ENCODE peak calls at places on chromosomes 16 and 17, in six cellular contexts. Z is NCI-H1092; T is GM10248; B is activated CD8-positive, alpha-beta memory T cell treated with anti-CD3 and anti-CD28 coated beads for 48 hours; K is CD4-positive, CD25-positive, alpha-beta regulatory T cell; Y is Caki2. P is an unnamed sample.

GRCh38 chr16:73020409-73020884 is 27.5 kb downstream of the ZFHX3 start:
- DNase-seq in B (no peak), Z (peak), Y (peak), T (no peak), K (no peak), P (no peak)

GRCh38 chr16:75074920-75075687 is 41.5 kb downstream of the LDHD start:
- DNase-seq in B (peak), Z (no peak), Y (no peak), K (peak), T (peak), P (peak)

GRCh38 chr17:19753049-19753444 is 4.9 kb upstream of the ALDH3A1 start:
- DNase-seq in B (no peak), K (no peak), Z (no peak), Y (peak), T (no peak), P (no peak)

GRCh38 chr17:80696456-80696855 is 151.8 kb downstream of the RPTOR start:
- DNase-seq in Y (no peak), Z (no peak), K (no peak), B (no peak), T (no peak), P (no peak)

GRCh38 chr17:1351967-1352366 is 48.1 kb downstream of the YWHAE start:
- DNase-seq in K (no peak), Z (no peak), T (no peak), Y (no peak), B (no peak), P (no peak)

GRCh38 chr16:49592507-49593422 is 219.2 kb downstream of the C16orf78 start:
- DNase-seq in Y (no peak), T (peak), K (peak), Z (no peak), B (peak), P (peak)

GRCh38 chr17:78862073-78863023 is 21.7 kb upstream of the USP36 start:
- DNase-seq in Z (no peak), K (no peak), Y (peak), T (no peak), B (no peak), P (no peak)

GRCh38 chr17:56319531-56319930 is 166.3 kb downstream of the ANKFN1 start:
- DNase-seq in Y (peak), T (peak), K (no peak), Z (peak), B (no peak), P (no peak)

GRCh38 chr16:56203052-56203451 is 11.8 kb downstream of the GNAO1 start:
- DNase-seq in Y (peak), Z (no peak), T (peak), K (no peak), B (no peak), P (peak)

GRCh38 chr17:10022416-10022815 is 117.3 kb upstream of the RCVRN start:
- DNase-seq in Z (no peak), K (no peak), Y (no peak), T (no peak), B (no peak), P (no peak)

GRCh38 chr17:50240876-50241275 is 33.4 kb upstream of the TMEM92 start:
- DNase-seq in Y (no peak), B (no peak), K (no peak), T (no peak), Z (no peak), P (no peak)

GRCh38 chr16:84027607-84028006 is 15.0 kb downstream of the SLC38A8 start:
- DNase-seq in Z (no peak), Y (no peak), K (no peak), T (no peak), B (no peak), P (no peak)

GRCh38 chr16:31107465-31107867 is 720 bp upstream of the BCKDK start:
- DNase-seq in B (no peak), T (peak), K (no peak), Z (no peak), Y (no peak), P (no peak)

GRCh38 chr17:83185023-83186002 is 105.9 kb downstream of the METRNL start:
- DNase-seq in Y (no peak), T (no peak), B (no peak), Z (no peak), K (no peak), P (no peak)

GRCh38 chr17:11559601-11560000 is 38.7 kb upstream of the DNAH9 start:
- DNase-seq in K (no peak), B (no peak), T (no peak), Z (no peak), Y (no peak), P (no peak)

GRCh38 chr16:86665319-86665675 is 86.9 kb downstream of the FOXL1 start:
- DNase-seq in T (no peak), Y (peak), K (no peak), Z (no peak), B (no peak), P (no peak)

GRCh38 chr16:78259883-78260282 is 160.4 kb downstream of the WWOX start:
- DNase-seq in Y (no peak), B (no peak), Z (no peak), K (no peak), T (no peak), P (no peak)

GRCh38 chr16:7218936-7219335 is 113.7 kb upstream of the RBFOX1 start:
- DNase-seq in T (no peak), Y (no peak), Z (no peak), K (no peak), B (no peak), P (no peak)

GRCh38 chr17:12667299-12667958 is 1.7 kb downstream of the MYOCD start:
- DNase-seq in Z (no peak), B (no peak), Y (peak), T (peak), K (no peak), P (no peak)

GRCh38 chr16:10871157-10871991 is 5.6 kb upstream of the CIITA start:
- DNase-seq in T (peak), B (peak), K (peak), Y (no peak), Z (no peak), P (peak)

GRCh38 chr16:11535494-11535893 is 51.2 kb downstream of the LITAF start:
- DNase-seq in T (no peak), Z (no peak), K (no peak), Y (no peak), B (no peak), P (no peak)

GRCh38 chr16:19415461-19415860 is 2.2 kb upstream of the TMC5 start:
- DNase-seq in T (no peak), Z (no peak), Y (no peak), K (no peak), B (no peak), P (no peak)